ENCODE peak calls at places on chromosomes 13 and 19, in six cellular contexts. V is upper lobe of left lung, K is HCT116, Q is K562, G is A549, I is stomach. C is an unnamed sample.

GRCh38 chr19:36331353-36332228 is 47.4 kb downstream of the ZFP14 start:
- DNase-seq in G (peak; percentile 38), I (peak; percentile 64), Q (peak; percentile 33), V (peak; percentile 75), K (no peak), C (peak; percentile 84)

GRCh38 chr19:47848871-47849473 is 10.1 kb upstream of the TPRX2 start:
- DNase-seq in G (peak; percentile 47), K (peak; percentile 57), Q (peak; percentile 71), I (no peak), V (no peak), C (no peak)

GRCh38 chr13:97222934-97223710 is 989 bp downstream of the MBNL2 start:
- DNase-seq in Q (no peak), V (no peak), I (no peak), K (no peak), G (no peak), C (no peak)

GRCh38 chr19:1968279-1969175 is 27.6 kb downstream of the CSNK1G2 start:
- DNase-seq in G (no peak), K (no peak), Q (no peak), V (no peak), I (no peak), C (no peak)

GRCh38 chr13:111198979-111199378 is 83.9 kb downstream of the ARHGEF7 start:
- DNase-seq in Q (no peak), G (no peak), V (no peak), K (no peak), I (no peak), C (no peak)

GRCh38 chr19:55472463-55472862 is 4.0 kb upstream of the ZNF628 start:
- DNase-seq in I (no peak), K (peak; percentile 96), V (peak; percentile 69), Q (no peak), G (no peak), C (no peak)

GRCh38 chr19:3284759-3285646 is 60.5 kb downstream of the CELF5 start:
- DNase-seq in Q (peak; percentile 89), G (peak; percentile 56), V (peak; percentile 90), K (peak; percentile 96), I (peak; percentile 98), C (peak; percentile 93)

GRCh38 chr19:34686455-34686854 is 9.0 kb downstream of the ZNF302 start:
- DNase-seq in I (no peak), K (no peak), G (no peak), Q (no peak), V (no peak), C (no peak)

GRCh38 chr13:99331881-99332293 is 24.7 kb upstream of the GPR183 start:
- DNase-seq in Q (no peak), K (no peak), G (no peak), I (no peak), V (no peak), C (no peak)

GRCh38 chr13:105118577-105118976 is 1416.9 kb downstream of the EFNB2 start:
- DNase-seq in G (no peak), I (no peak), K (no peak), V (no peak), Q (no peak), C (no peak)

GRCh38 chr13:110369400-110369799 is 62.3 kb downstream of the COL4A2 start:
- DNase-seq in Q (no peak), K (no peak), G (no peak), V (no peak), I (no peak), C (no peak)

GRCh38 chr13:112859817-112860190 is 109.2 kb upstream of the MCF2L start:
- DNase-seq in Q (no peak), I (no peak), K (no peak), V (peak; percentile 20), G (no peak), C (peak; percentile 84)

GRCh38 chr13:90135558-90135957 is 1211.9 kb upstream of the MIR17HG start:
- DNase-seq in I (no peak), G (no peak), V (no peak), Q (no peak), K (no peak), C (no peak)

GRCh38 chr19:51439021-51439465 is 19.2 kb downstream of the SIGLEC8 start:
- DNase-seq in G (no peak), V (no peak), I (no peak), Q (peak; percentile 41), K (no peak), C (peak; percentile 58)

GRCh38 chr19:44753619-44753931 is 5.1 kb downstream of the BCL3 start:
- DNase-seq in I (no peak), G (no peak), Q (no peak), V (no peak), K (no peak), C (no peak)

GRCh38 chr19:44072543-44073401 is 813 bp downstream of the ZNF284 start:
- DNase-seq in I (no peak), V (no peak), Q (no peak), K (no peak), G (peak; percentile 13), C (no peak)

GRCh38 chr13:111911754-111912452 is 155.0 kb upstream of the SOX1 start:
- DNase-seq in G (no peak), Q (no peak), V (no peak), K (no peak), I (no peak), C (no peak)

GRCh38 chr19:10747271-10747670 is 29.4 kb downstream of the DNM2 start:
- DNase-seq in G (peak; percentile 31), K (no peak), I (peak; percentile 58), V (peak; percentile 59), Q (no peak), C (peak; percentile 44)

GRCh38 chr13:67369895-67370660 is 139.9 kb upstream of the PCDH9 start:
- DNase-seq in V (no peak), I (no peak), Q (no peak), K (no peak), G (no peak), C (no peak)

GRCh38 chr19:13763300-13763699 is 1.0 kb upstream of the MRI1 start:
- DNase-seq in Q (no peak), I (no peak), V (no peak), G (no peak), K (no peak), C (no peak)

GRCh38 chr19:13764821-13765394 is 586 bp downstream of the MRI1 start:
- DNase-seq in V (peak; percentile 31), G (no peak), K (no peak), Q (peak; percentile 44), I (peak; percentile 43), C (peak; percentile 89)

GRCh38 chr19:13762635-13763235 is 1.6 kb upstream of the MRI1 start:
- DNase-seq in I (no peak), K (no peak), V (no peak), Q (no peak), G (no peak), C (no peak)

GRCh38 chr19:13765395-13766094 is 1.2 kb downstream of the MRI1 start:
- DNase-seq in K (no peak), V (no peak), G (no peak), I (no peak), Q (no peak), C (no peak)

GRCh38 chr19:13764101-13764807 is at the start of gene MRI1:
- DNase-seq in I (peak; percentile 82), K (no peak), G (peak; percentile 65), V (peak; percentile 69), Q (peak; percentile 92), C (peak; percentile 96)
- TF ChIP-seq POLR2A in I (no peak), K (no peak), G (peak; percentile 72), V (peak; percentile 60), Q (peak; percentile 53), C (no peak)

GRCh38 chr13:77002590-77003190 is 10.8 kb downstream of the CLN5 start:
- DNase-seq in K (peak; percentile 12), G (peak; percentile 22), V (no peak), I (no peak), Q (no peak), C (no peak)
- TF ChIP-seq CTCF in K (peak; percentile 10), G (peak; percentile 53), V (peak; percentile 52), I (peak; percentile 52), Q (peak; percentile 46), C (no peak)

GRCh38 chr13:51068501-51068900 is 42.6 kb downstream of the C13orf42 start:
- DNase-seq in I (no peak), Q (no peak), V (no peak), K (no peak), G (no peak), C (no peak)

GRCh38 chr13:51066091-51066831 is 44.8 kb downstream of the C13orf42 start:
- DNase-seq in I (no peak), G (no peak), Q (no peak), V (no peak), K (no peak), C (no peak)

GRCh38 chr13:51071493-51071892 is 39.6 kb downstream of the C13orf42 start:
- DNase-seq in Q (no peak), G (no peak), I (no peak), V (no peak), K (no peak), C (no peak)

GRCh38 chr13:51067376-51068125 is 43.5 kb downstream of the C13orf42 start:
- DNase-seq in V (no peak), Q (no peak), G (no peak), K (no peak), I (no peak), C (no peak)

DNA sequence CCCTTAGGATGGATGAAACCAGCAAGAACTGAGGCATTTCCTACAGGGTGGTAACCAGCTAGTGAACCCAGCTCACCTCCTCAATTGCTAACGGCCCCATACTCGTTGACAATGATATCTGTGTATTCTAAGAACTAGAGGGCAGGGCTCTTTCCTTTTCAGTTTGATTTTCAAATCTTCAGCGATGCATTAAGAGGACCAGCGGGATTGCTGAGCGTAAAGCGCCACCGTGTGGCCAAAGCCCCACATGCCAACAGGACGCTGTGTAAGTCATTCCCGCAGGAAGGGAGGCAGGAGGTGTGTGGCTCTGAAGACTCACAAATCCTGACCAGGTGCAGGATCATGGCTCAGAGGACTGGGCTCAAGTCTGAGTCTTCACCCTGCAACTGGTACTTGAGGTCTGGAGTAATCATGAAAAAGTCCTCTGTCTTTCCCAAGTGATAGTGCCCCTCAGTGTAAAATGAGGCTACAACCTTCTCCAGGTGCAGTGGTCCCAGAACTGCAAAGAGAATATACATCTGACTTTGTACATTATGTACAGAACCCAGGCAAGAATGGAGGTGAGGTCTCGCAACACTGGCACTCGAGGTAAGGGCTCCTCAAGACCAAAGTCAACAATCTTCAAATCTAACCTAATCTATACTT is 40.9 kb downstream of the C13orf42 start:
- DNase-seq in V (peak; percentile 86), I (peak; percentile 87), Q (peak; percentile 63), K (peak; percentile 62), G (peak; percentile 28), C (peak; percentile 71)
- H3K4me3 ChIP-seq in V (no peak overlapping the region), I (no peak overlapping the region), Q (no peak overlapping the region), K (no peak overlapping the region), G (no peak overlapping the region), C (no peak overlapping the region)

DNA sequence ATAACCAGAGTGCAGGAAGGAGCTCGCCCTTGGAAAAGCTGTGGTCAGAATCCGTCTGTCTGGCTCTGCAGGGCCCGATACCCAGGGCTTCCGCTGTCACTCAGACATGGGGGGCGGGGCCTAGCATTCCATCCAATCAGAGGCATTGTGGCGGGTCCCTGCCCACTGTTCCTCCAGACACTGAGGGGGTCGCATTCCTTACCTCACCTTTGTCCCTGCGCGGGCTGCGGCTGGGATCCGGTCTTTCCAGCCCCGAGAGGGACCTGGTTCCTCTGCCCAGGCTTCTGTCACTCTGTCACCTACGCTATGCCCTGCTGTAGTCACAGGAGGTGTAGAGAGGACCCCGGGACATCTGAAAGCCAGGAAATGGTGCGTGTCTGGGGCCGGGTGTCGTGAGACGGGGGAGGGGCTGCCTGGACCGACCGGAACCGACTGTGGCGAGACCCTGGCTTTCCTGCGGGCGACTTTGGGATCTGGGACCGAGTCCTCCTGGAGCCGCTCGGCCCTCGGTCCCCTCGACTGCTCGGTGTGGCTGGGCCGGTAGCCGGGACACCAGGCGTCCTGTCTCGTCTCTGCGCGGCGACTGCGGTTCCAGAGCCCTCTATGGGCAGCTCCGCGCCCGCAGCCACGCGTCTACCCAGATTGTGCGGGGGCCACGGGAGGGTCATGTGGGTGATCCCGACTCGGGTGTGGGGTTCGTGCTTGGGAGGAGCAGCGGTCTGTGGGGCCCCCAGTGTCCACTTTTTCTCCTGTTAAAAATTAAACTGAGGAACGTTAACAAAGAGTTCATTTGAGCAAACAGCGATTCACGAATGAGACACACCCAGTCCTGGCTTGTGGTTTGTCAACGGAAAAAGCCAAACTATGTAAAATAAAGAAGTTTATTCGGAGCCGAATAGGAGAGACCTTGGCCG is at the start of gene ZNF69:
- DNase-seq in I (peak; percentile 93), Q (peak; percentile 90), G (no peak), V (peak; percentile 95), K (no peak), C (peak; percentile 79)
- TF ChIP-seq POLR2A in I (no peak), Q (peak; percentile 72), G (no peak), V (peak; percentile 79), K (no peak), C (no peak)

C was measured in lower leg skin.